ENCODE peak calls at places on chromosomes 2 and 18, in four cellular contexts. Q is colonic mucosa, U is mesendoderm, S is neural progenitor cell. O is an unnamed sample.

GRCh38 chr2:54106631-54107454 is 8.6 kb upstream of the ACYP2 start:
- DNase-seq in Q (peak), U (peak), S (peak), O (peak)

GRCh38 chr2:190180313-190181065 is 118.0 kb upstream of the MSTN start:
- DNase-seq in Q (peak), U (peak), S (peak), O (peak)

GRCh38 chr2:9228088-9228751 is 21.6 kb downstream of the ASAP2 start:
- DNase-seq in Q (no peak), U (no peak), S (no peak), O (no peak)

GRCh38 chr2:158745067-158745865 is 49.9 kb upstream of the DAPL1 start:
- DNase-seq in Q (peak), U (peak), S (peak), O (peak)

GRCh38 chr2:182014284-182014683 is 28.6 kb downstream of the PPP1R1C start:
- DNase-seq in Q (no peak), U (peak), S (no peak), O (no peak)

GRCh38 chr2:9720352-9721093 is 89.7 kb upstream of the YWHAQ start:
- DNase-seq in Q (no peak), U (no peak), S (no peak), O (no peak)

GRCh38 chr2:44952143-44952805 is 10.8 kb downstream of the SIX3 start:
- DNase-seq in Q (no peak), U (peak), S (peak), O (peak)

GRCh38 chr2:60118061-60118460 is 435.4 kb downstream of the BCL11A start:
- DNase-seq in Q (no peak), U (peak), S (no peak), O (no peak)

GRCh38 chr18:13303761-13304364 is 85.3 kb downstream of the LDLRAD4 start:
- DNase-seq in Q (no peak), U (peak), S (no peak), O (no peak)

GRCh38 chr2:73931531-73932500 is 5.1 kb downstream of the DGUOK start:
- DNase-seq in Q (no peak), U (no peak), S (no peak), O (no peak)

GRCh38 chr2:172877826-172878225 is 142.2 kb downstream of the RAPGEF4 start:
- DNase-seq in Q (no peak), U (no peak), S (no peak), O (peak)

GRCh38 chr2:168717790-168718502 is 84.5 kb upstream of the NOSTRIN start:
- DNase-seq in Q (no peak), U (no peak), S (no peak), O (no peak)

GRCh38 chr2:70936165-70936978 is 672 bp downstream of the ATP6V1B1 start:
- DNase-seq in Q (no peak), U (no peak), S (no peak), O (no peak)

GRCh38 chr2:145168091-145168490 is 648.2 kb upstream of the ZEB2 start:
- DNase-seq in Q (no peak), U (no peak), S (no peak), O (no peak)

GRCh38 chr18:55346387-55346786 is 241.6 kb downstream of the TCF4 start:
- DNase-seq in Q (no peak), U (no peak), S (no peak), O (no peak)

GRCh38 chr18:73283032-73283431 is 415.2 kb upstream of the NETO1 start:
- DNase-seq in Q (no peak), U (no peak), S (no peak), O (no peak)

GRCh38 chr18:63284861-63285260 is 34.7 kb downstream of the BCL2 start:
- DNase-seq in Q (no peak), U (no peak), S (no peak), O (no peak)

O was measured in adipocyte.